ENCODE peak calls at places on chromosomes 4 and X, in four cellular contexts. L is K562, Z is HL-60, G is GM12878. V is an unnamed sample.

GRCh38 chr4:143286733-143287570 is 49.7 kb upstream of the GAB1 start:
- DNase-seq in L (no peak), Z (no peak), G (no peak), V (no peak)

GRCh38 chr4:88158360-88159136 is at the start of gene ABCG2:
- DNase-seq in L (peak), Z (peak), G (no peak), V (peak)

GRCh38 chrX:32137525-32137924 is 1065.7 kb upstream of the FTHL17 start:
- DNase-seq in L (no peak), Z (no peak), G (no peak), V (no peak)

GRCh38 chrX:53481816-53482485 is 47.8 kb upstream of the HSD17B10 start:
- DNase-seq in L (peak), Z (peak), G (no peak), V (peak)

GRCh38 chr4:146255874-146256273 is 41.5 kb downstream of the REELD1 start:
- DNase-seq in L (no peak), Z (no peak), G (no peak), V (no peak)

GRCh38 chr4:14269824-14270223 is 642.3 kb upstream of the BOD1L1 start:
- DNase-seq in L (no peak), Z (peak), G (peak), V (no peak)

GRCh38 chr4:125735107-125735506 is 420.4 kb downstream of the FAT4 start:
- DNase-seq in L (no peak), Z (no peak), G (no peak), V (no peak)

GRCh38 chrX:107700317-107700774 is 72.0 kb downstream of the PRPS1 start:
- DNase-seq in L (no peak), Z (no peak), G (no peak), V (no peak)

GRCh38 chrX:136336623-136337022 is 35.9 kb downstream of the ADGRG4 start:
- DNase-seq in L (peak), Z (no peak), G (no peak), V (no peak)

GRCh38 chr4:122826000-122826595 is 533 bp upstream of the FGF2 start:
- DNase-seq in L (no peak), Z (no peak), G (no peak), V (no peak)

GRCh38 chrX:119981286-119982070 is 37.9 kb upstream of the NKAP start:
- DNase-seq in L (no peak), Z (peak), G (no peak), V (no peak)

GRCh38 chrX:1424452-1424851 is 28.3 kb downstream of the ASMTL start:
- DNase-seq in L (no peak), Z (no peak), G (no peak), V (no peak)

GRCh38 chr4:148081745-148082144 is 349.9 kb downstream of the ARHGAP10 start:
- DNase-seq in L (no peak), Z (no peak), G (no peak), V (no peak)

GRCh38 chrX:150907474-150907873 is 9.0 kb upstream of the CD99L2 start:
- DNase-seq in L (no peak), Z (no peak), G (no peak), V (no peak)

GRCh38 chr4:109433281-109434006 is at the start of gene SEC24B:
- DNase-seq in L (peak), Z (peak), G (peak), V (peak)

GRCh38 chrX:43655961-43656494 is at the start of gene MAOA:
- DNase-seq in L (no peak), Z (no peak), G (no peak), V (no peak)

GRCh38 chrX:129000018-129000417 is 523.3 kb downstream of the SMARCA1 start:
- DNase-seq in L (no peak), Z (no peak), G (no peak), V (no peak)

GRCh38 chr4:107760281-107760947 is 40.4 kb upstream of the PAPSS1 start:
- DNase-seq in L (no peak), Z (no peak), G (no peak), V (no peak)

GRCh38 chr4:82744284-82744963 is 54.2 kb downstream of the SCD5 start:
- DNase-seq in L (no peak), Z (no peak), G (no peak), V (no peak)

GRCh38 chr4:143625632-143626031 is 74.8 kb downstream of the FREM3 start:
- DNase-seq in L (no peak), Z (no peak), G (no peak), V (no peak)

GRCh38 chr4:152485726-152486276 is 50.1 kb downstream of the FBXW7 start:
- DNase-seq in L (no peak), Z (no peak), G (peak), V (no peak)

GRCh38 chr4:137531121-137531520 is 1.2 kb downstream of the PCDH18 start:
- DNase-seq in L (no peak), Z (no peak), G (no peak), V (no peak)

GRCh38 chr4:86876894-86877685 is 15.1 kb downstream of the C4orf36 start:
- DNase-seq in L (no peak), Z (no peak), G (no peak), V (no peak)

GRCh38 chr4:86484241-86484640 is 109.9 kb upstream of the PTPN13 start:
- DNase-seq in L (no peak), Z (no peak), G (no peak), V (no peak)

GRCh38 chr4:83067058-83067639 is 32.2 kb downstream of the COPS4 start:
- DNase-seq in L (no peak), Z (no peak), G (no peak), V (no peak)

GRCh38 chrX:140439455-140439854 is 65.4 kb downstream of the SOX3 start:
- DNase-seq in L (no peak), Z (no peak), G (no peak), V (no peak)

GRCh38 chr4:175871774-175872405 is 59.8 kb upstream of the GPM6A start:
- DNase-seq in L (no peak), Z (no peak), G (no peak), V (no peak)

GRCh38 chr4:80322716-80323115 is 12.8 kb upstream of the CFAP299 start:
- DNase-seq in L (no peak), Z (no peak), G (no peak), V (no peak)

GRCh38 chr4:69830529-69831269 is 29.2 kb downstream of the SULT1E1 start:
- DNase-seq in L (no peak), Z (peak), G (no peak), V (no peak)

GRCh38 chr4:14110407-14110806 is 482.9 kb upstream of the BOD1L1 start:
- DNase-seq in L (no peak), Z (no peak), G (no peak), V (no peak)

GRCh38 chrX:149145845-149146285 is 359.2 kb downstream of the IDS start:
- DNase-seq in L (no peak), Z (no peak), G (no peak), V (no peak)

GRCh38 chr4:138494931-138495330 is 252.8 kb upstream of the SLC7A11 start:
- DNase-seq in L (no peak), Z (peak), G (peak), V (no peak)

GRCh38 chr4:141391293-141391692 is 170.6 kb downstream of the ZNF330 start:
- DNase-seq in L (no peak), Z (no peak), G (no peak), V (no peak)

DNA sequence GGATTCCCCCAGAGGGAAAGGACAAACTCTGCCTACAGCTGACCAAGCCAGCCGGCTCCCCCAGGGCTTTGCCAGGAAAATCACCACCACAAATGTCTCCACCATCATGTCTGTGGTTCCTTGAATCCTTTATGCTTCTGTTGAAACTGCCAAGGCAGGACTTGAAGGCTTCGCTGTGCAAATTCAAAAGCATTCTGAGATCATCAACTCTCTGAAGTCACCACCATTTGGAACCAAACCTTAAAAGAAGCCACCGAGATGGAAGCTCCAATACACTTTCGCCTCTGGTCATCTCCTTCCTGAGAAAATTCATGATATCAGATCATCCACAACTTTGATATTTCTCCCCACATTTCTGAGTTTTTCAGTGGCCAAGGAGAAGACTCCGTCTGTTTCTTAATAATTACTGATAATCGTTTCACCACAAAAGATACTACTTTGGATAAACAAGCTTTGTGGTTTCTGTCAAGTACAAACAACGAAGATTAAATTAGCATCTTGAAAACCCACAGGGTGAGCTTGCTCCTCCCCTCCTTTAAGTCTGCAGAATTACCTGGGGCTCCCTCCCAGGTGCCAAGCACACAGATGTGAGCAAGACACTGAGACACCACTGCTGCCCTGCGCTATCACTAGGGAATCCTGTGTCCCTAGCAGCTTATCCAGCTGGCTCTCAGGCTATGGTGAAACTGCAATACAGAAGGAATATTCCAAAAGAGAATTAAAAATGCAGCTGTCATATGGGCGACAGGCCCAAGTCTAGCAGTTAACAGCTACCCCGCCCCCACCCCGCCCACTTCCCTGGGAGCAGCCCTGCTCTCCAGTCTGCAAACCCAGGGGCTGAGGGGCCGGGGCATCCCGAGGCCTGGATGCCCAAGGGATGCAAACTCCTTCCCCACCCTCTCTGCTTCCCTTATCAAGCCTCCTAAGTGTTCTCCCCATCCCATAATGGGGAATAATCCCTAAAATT is 125.0 kb upstream of the TBL1X start:
- DNase-seq in L (no peak), Z (no peak), G (no peak), V (no peak)
- TF ChIP-seq SPI1 in L (no peak), Z (no peak), G (no peak), V (no peak)

DNA sequence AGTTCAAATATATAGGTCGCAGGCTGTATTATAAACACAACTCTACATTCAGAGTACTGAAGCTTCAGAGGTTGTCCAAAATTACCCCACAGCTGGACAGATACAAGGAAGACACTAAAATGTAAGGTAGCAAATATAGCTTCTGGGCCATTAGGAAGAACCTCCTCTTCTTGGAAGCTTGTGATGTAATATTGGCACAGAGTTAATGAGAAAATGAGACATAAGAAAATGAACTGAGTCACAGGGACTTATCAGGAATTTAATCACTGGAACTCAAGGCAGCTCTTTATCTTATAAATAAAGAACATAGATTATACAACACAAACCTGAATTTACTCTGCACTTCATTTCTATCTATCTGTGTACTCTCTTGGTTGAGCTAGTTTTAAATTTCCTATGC is 344.7 kb downstream of the PCDH10 start:
- DNase-seq in L (no peak), Z (no peak), G (no peak), V (no peak)
- TF ChIP-seq SPI1 in L (no peak), Z (no peak), G (no peak), V (no peak)

DNA sequence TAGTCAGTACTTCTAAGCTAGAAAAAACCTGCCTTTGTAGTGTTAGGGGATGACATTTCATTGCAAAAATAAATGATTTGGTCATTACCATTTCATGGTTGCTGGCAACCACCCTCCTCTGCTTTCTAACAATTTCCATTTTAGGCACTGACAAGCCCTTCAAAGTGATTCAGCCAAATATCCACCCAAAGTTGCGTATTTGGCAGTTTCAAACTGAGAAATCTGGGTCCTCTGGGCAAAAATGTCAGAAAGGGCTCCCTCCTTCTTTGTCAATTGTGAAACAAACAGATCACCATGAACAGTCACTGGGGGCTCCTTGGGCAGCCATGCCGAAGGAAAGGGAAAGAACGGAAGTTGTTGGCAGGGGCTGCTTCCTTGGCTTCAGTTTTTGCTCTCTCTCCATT is 33.0 kb downstream of the PLAC1 start:
- DNase-seq in L (no peak), Z (no peak), G (no peak), V (no peak)
- TF ChIP-seq SPI1 in L (no peak), Z (no peak), G (no peak), V (no peak)

DNA sequence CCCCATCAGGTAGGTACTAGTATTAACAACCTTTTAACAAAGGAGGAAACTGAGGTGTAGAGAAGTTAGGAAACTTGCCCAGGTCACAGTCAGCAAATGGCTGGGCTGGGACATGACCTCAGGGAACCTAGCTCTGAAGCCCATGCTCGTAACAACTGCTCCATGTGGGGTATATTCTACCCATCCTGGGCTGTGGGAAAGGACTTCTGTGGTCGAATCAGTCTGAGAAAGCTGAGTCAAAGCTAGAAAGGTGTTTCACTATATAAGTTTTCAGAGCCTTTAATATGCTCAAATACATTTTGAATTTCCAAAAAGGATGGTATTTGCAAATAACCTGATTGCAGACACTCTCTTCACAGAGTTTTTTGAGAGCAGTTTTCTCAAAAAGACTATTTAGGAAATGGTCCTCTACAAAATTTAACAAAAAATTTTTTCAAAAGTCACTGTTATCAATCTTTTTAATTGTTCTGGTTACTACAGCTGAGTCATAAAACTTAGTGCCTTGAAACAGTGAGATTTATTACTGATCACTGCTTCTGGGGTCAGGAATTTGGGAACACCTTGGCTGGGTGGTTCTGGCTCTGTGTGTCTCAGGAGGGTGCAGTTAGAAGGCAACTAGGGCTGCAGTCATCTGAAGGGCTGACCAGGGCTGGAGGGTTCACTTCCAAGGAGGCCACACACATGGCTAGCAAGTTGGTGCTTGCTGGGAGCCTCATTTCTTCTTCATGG is 53.6 kb downstream of the NSG1 start:
- DNase-seq in L (no peak), Z (no peak), G (peak), V (no peak)
- TF ChIP-seq SPI1 in L (no peak), Z (no peak), G (no peak), V (no peak)

GRCh38 chr4:183249854-183250253 is 70.2 kb downstream of the CLDN22 start:
- DNase-seq in L (no peak), Z (peak), G (no peak), V (no peak)
- TF ChIP-seq SPI1 in L (no peak), Z (no peak), G (no peak), V (no peak)

DNA sequence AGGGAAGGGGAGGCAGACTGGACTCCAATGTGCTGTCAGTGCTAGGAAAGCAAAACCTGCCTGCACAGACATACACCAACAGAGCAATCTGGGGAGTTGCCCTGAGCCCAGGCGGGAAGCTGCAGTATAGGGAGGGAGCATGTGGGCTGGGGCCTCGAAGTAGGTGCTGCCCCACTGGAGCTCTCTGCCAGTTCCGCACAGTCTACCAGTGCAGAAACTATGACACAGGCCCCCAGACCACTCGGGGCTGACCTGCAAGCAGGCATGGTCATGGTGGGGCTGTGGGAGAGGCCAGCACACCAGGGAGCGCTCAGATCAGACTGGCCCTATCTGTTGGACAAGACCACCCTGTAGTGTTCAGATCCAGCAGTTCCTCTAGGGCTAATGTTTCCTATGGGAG is 344.1 kb upstream of the TRAM1L1 start:
- DNase-seq in L (no peak), Z (no peak), G (no peak), V (no peak)
- TF ChIP-seq SPI1 in L (no peak), Z (no peak), G (no peak), V (no peak)

GRCh38 chr4:162838671-162839070 is 328.0 kb downstream of the NAF1 start:
- DNase-seq in L (no peak), Z (no peak), G (no peak), V (no peak)

GRCh38 chr4:162836773-162837172 is 329.9 kb downstream of the NAF1 start:
- DNase-seq in L (no peak), Z (no peak), G (no peak), V (no peak)

GRCh38 chr4:162837241-162837640 is 329.4 kb downstream of the NAF1 start:
- DNase-seq in L (no peak), Z (no peak), G (no peak), V (no peak)

GRCh38 chr4:162839814-162840213 is 326.9 kb downstream of the NAF1 start:
- DNase-seq in L (no peak), Z (no peak), G (no peak), V (no peak)

GRCh38 chr4:162837679-162838078 is 329.0 kb downstream of the NAF1 start:
- DNase-seq in L (no peak), Z (no peak), G (no peak), V (no peak)
- TF ChIP-seq SPI1 in L (no peak), Z (no peak), G (no peak), V (no peak)

GRCh38 chr4:25941441-25941840 is 27.4 kb downstream of the SMIM20 start:
- DNase-seq in L (no peak), Z (no peak), G (no peak), V (no peak)

GRCh38 chr4:25939330-25939729 is 25.3 kb downstream of the SMIM20 start:
- DNase-seq in L (no peak), Z (no peak), G (no peak), V (no peak)

GRCh38 chr4:25936696-25937095 is 22.7 kb downstream of the SMIM20 start:
- DNase-seq in L (peak), Z (no peak), G (no peak), V (no peak)

GRCh38 chr4:25937801-25938200 is 23.8 kb downstream of the SMIM20 start:
- DNase-seq in L (no peak), Z (no peak), G (no peak), V (no peak)

GRCh38 chr4:25938251-25939186 is 24.5 kb downstream of the SMIM20 start:
- DNase-seq in L (no peak), Z (no peak), G (peak), V (peak)
- TF ChIP-seq SPI1 in L (no peak), Z (no peak), G (no peak), V (no peak)

V was measured in GM12891.